ENCODE peak calls at places on chromosomes 1 and 21, in six cellular contexts. One of them, this sample, is unnamed.

GRCh38 chr1:64171797-64172281 is 31.6 kb upstream of the UBE2U start:
- DNase-seq in HepG2: no peak
- DNase-seq in endodermal cell: no peak
- DNase-seq in WTC11: no peak
- DNase-seq in fibroblast of lung: peak
- DNase-seq in A549: peak
- DNase-seq in this sample: no peak

GRCh38 chr1:226882631-226883409 is 12.4 kb downstream of the PSEN2 start:
- DNase-seq in fibroblast of lung: peak
- DNase-seq in A549: no peak
- DNase-seq in HepG2: no peak
- DNase-seq in WTC11: no peak
- DNase-seq in endodermal cell: peak
- DNase-seq in this sample: no peak

GRCh38 chr1:103267271-103267670 is 158.9 kb upstream of the COL11A1 start:
- DNase-seq in WTC11: no peak
- DNase-seq in fibroblast of lung: peak
- DNase-seq in endodermal cell: no peak
- DNase-seq in A549: no peak
- DNase-seq in HepG2: no peak
- DNase-seq in this sample: no peak

GRCh38 chr1:230337266-230337665 is 88.9 kb downstream of the PGBD5 start:
- DNase-seq in A549: no peak
- DNase-seq in fibroblast of lung: no peak
- DNase-seq in HepG2: no peak
- DNase-seq in WTC11: no peak
- DNase-seq in endodermal cell: no peak
- DNase-seq in this sample: no peak

GRCh38 chr1:94050675-94051074 is 70.3 kb downstream of the ABCA4 start:
- DNase-seq in A549: no peak
- DNase-seq in fibroblast of lung: no peak
- DNase-seq in endodermal cell: no peak
- DNase-seq in HepG2: no peak
- DNase-seq in WTC11: no peak
- DNase-seq in this sample: no peak

GRCh38 chr1:201896951-201897391 is 8.3 kb downstream of the SHISA4 start:
- DNase-seq in fibroblast of lung: peak
- DNase-seq in endodermal cell: no peak
- DNase-seq in WTC11: no peak
- DNase-seq in HepG2: no peak
- DNase-seq in A549: peak
- DNase-seq in this sample: no peak

GRCh38 chr1:184513966-184514365 is 127.1 kb downstream of the C1orf21 start:
- DNase-seq in endodermal cell: no peak
- DNase-seq in HepG2: no peak
- DNase-seq in WTC11: no peak
- DNase-seq in fibroblast of lung: peak
- DNase-seq in A549: peak
- DNase-seq in this sample: no peak

GRCh38 chr21:25826652-25827051 is 91.9 kb downstream of the GABPA start:
- DNase-seq in fibroblast of lung: no peak
- DNase-seq in HepG2: no peak
- DNase-seq in endodermal cell: no peak
- DNase-seq in A549: no peak
- DNase-seq in WTC11: no peak
- DNase-seq in this sample: no peak

GRCh38 chr1:80217377-80217986 is 1211.0 kb upstream of the ADGRL4 start:
- DNase-seq in endodermal cell: peak
- DNase-seq in fibroblast of lung: peak
- DNase-seq in HepG2: peak
- DNase-seq in WTC11: no peak
- DNase-seq in A549: peak
- DNase-seq in this sample: no peak

GRCh38 chr1:4964634-4965345 is 310.4 kb downstream of the AJAP1 start:
- DNase-seq in WTC11: no peak
- DNase-seq in A549: no peak
- DNase-seq in endodermal cell: peak
- DNase-seq in HepG2: no peak
- DNase-seq in fibroblast of lung: no peak
- DNase-seq in this sample: no peak

GRCh38 chr1:24294228-24294672 is 24.9 kb upstream of the GRHL3 start:
- DNase-seq in A549: peak
- DNase-seq in WTC11: no peak
- DNase-seq in fibroblast of lung: peak
- DNase-seq in endodermal cell: peak
- DNase-seq in HepG2: no peak
- DNase-seq in this sample: no peak

GRCh38 chr1:171488190-171488929 is 3.0 kb downstream of the PRRC2C start:
- DNase-seq in endodermal cell: no peak
- DNase-seq in A549: no peak
- DNase-seq in WTC11: no peak
- DNase-seq in fibroblast of lung: peak
- DNase-seq in HepG2: no peak
- DNase-seq in this sample: no peak

GRCh38 chr1:101697057-101697456 is 299.7 kb downstream of the OLFM3 start:
- DNase-seq in HepG2: no peak
- DNase-seq in A549: no peak
- DNase-seq in WTC11: no peak
- DNase-seq in endodermal cell: no peak
- DNase-seq in fibroblast of lung: no peak
- DNase-seq in this sample: no peak

GRCh38 chr1:244846653-244847052 is 11.2 kb downstream of the COX20 start:
- DNase-seq in A549: no peak
- DNase-seq in HepG2: no peak
- DNase-seq in fibroblast of lung: no peak
- DNase-seq in WTC11: no peak
- DNase-seq in endodermal cell: no peak
- DNase-seq in this sample: no peak

GRCh38 chr1:22825790-22826189 is 115.2 kb downstream of the EPHB2 start:
- DNase-seq in A549: no peak
- DNase-seq in endodermal cell: no peak
- DNase-seq in WTC11: no peak
- DNase-seq in fibroblast of lung: peak
- DNase-seq in HepG2: no peak
- DNase-seq in this sample: no peak

GRCh38 chr1:87200875-87201638 is 127.6 kb upstream of the LMO4 start:
- DNase-seq in HepG2: no peak
- DNase-seq in A549: no peak
- DNase-seq in fibroblast of lung: no peak
- DNase-seq in endodermal cell: peak
- DNase-seq in WTC11: peak
- DNase-seq in this sample: no peak

GRCh38 chr1:81551942-81552341 is 248.8 kb upstream of the ADGRL2 start:
- DNase-seq in WTC11: no peak
- DNase-seq in A549: no peak
- DNase-seq in HepG2: no peak
- DNase-seq in fibroblast of lung: peak
- DNase-seq in endodermal cell: no peak
- DNase-seq in this sample: no peak

GRCh38 chr21:41780337-41781046 is 13.6 kb upstream of the RIPK4 start:
- DNase-seq in A549: no peak
- DNase-seq in fibroblast of lung: no peak
- DNase-seq in endodermal cell: no peak
- DNase-seq in WTC11: no peak
- DNase-seq in HepG2: no peak
- DNase-seq in this sample: no peak

GRCh38 chr1:17167041-17167782 is 37.7 kb upstream of the PADI1 start:
- DNase-seq in fibroblast of lung: peak
- DNase-seq in endodermal cell: peak
- DNase-seq in HepG2: no peak
- DNase-seq in WTC11: no peak
- DNase-seq in A549: peak
- DNase-seq in this sample: no peak

GRCh38 chr1:90876098-90876497 is 145.7 kb downstream of the ZNF644 start:
- DNase-seq in WTC11: no peak
- DNase-seq in HepG2: no peak
- DNase-seq in fibroblast of lung: no peak
- DNase-seq in A549: no peak
- DNase-seq in endodermal cell: no peak
- DNase-seq in this sample: no peak

GRCh38 chr1:223188618-223189356 is 45.7 kb upstream of the TLR5 start:
- DNase-seq in A549: no peak
- DNase-seq in WTC11: no peak
- DNase-seq in endodermal cell: peak
- DNase-seq in HepG2: no peak
- DNase-seq in fibroblast of lung: no peak
- DNase-seq in this sample: no peak

GRCh38 chr1:59412705-59413326 is 115.9 kb downstream of the FGGY start:
- DNase-seq in fibroblast of lung: no peak
- DNase-seq in endodermal cell: no peak
- DNase-seq in A549: no peak
- DNase-seq in HepG2: no peak
- DNase-seq in WTC11: no peak
- DNase-seq in this sample: no peak

GRCh38 chr1:10033359-10033845 is 644 bp downstream of the UBE4B start:
- DNase-seq in endodermal cell: peak
- DNase-seq in WTC11: peak
- DNase-seq in fibroblast of lung: peak
- DNase-seq in A549: peak
- DNase-seq in HepG2: peak
- DNase-seq in this sample: peak

GRCh38 chr1:181554465-181554864 is 71.1 kb downstream of the CACNA1E start:
- DNase-seq in WTC11: no peak
- DNase-seq in HepG2: no peak
- DNase-seq in fibroblast of lung: no peak
- DNase-seq in endodermal cell: no peak
- DNase-seq in A549: no peak
- DNase-seq in this sample: no peak

GRCh38 chr1:154502066-154502741 is at the start of the genes SHE and TDRD10:
- DNase-seq in WTC11: peak
- DNase-seq in HepG2: no peak
- DNase-seq in A549: no peak
- DNase-seq in endodermal cell: peak
- DNase-seq in fibroblast of lung: no peak
- DNase-seq in this sample: peak

GRCh38 chr1:172917972-172918371 is 132.8 kb downstream of the TNFSF18 start:
- DNase-seq in A549: peak
- DNase-seq in endodermal cell: no peak
- DNase-seq in fibroblast of lung: peak
- DNase-seq in WTC11: no peak
- DNase-seq in HepG2: peak
- DNase-seq in this sample: no peak

GRCh38 chr1:246203180-246203579 is 303.9 kb downstream of the SMYD3 start:
- DNase-seq in WTC11: no peak
- DNase-seq in A549: no peak
- DNase-seq in fibroblast of lung: no peak
- DNase-seq in HepG2: no peak
- DNase-seq in endodermal cell: no peak
- DNase-seq in this sample: no peak

GRCh38 chr1:119279441-119280415 is 88.9 kb upstream of the HAO2 start:
- DNase-seq in A549: peak
- DNase-seq in endodermal cell: no peak
- DNase-seq in WTC11: no peak
- DNase-seq in HepG2: peak
- DNase-seq in fibroblast of lung: peak
- DNase-seq in this sample: no peak

GRCh38 chr1:67618285-67619018 is 66.5 kb upstream of the GADD45A start:
- DNase-seq in fibroblast of lung: peak
- DNase-seq in endodermal cell: no peak
- DNase-seq in WTC11: no peak
- DNase-seq in A549: peak
- DNase-seq in HepG2: no peak
- DNase-seq in this sample: no peak

GRCh38 chr1:244030481-244031040 is 20.5 kb upstream of the ZBTB18 start:
- DNase-seq in WTC11: no peak
- DNase-seq in fibroblast of lung: peak
- DNase-seq in HepG2: no peak
- DNase-seq in endodermal cell: no peak
- DNase-seq in A549: no peak
- DNase-seq in this sample: no peak

GRCh38 chr1:46735708-46736324 is 16.9 kb upstream of the EFCAB14 start:
- DNase-seq in A549: peak
- DNase-seq in endodermal cell: peak
- DNase-seq in HepG2: peak
- DNase-seq in WTC11: peak
- DNase-seq in fibroblast of lung: peak
- DNase-seq in this sample: no peak
- TF ChIP-seq CTCF in A549: no peak
- TF ChIP-seq CTCF in endodermal cell: peak
- TF ChIP-seq CTCF in HepG2: peak
- TF ChIP-seq CTCF in WTC11: no peak
- TF ChIP-seq CTCF in fibroblast of lung: peak
- TF ChIP-seq CTCF in this sample: no peak

GRCh38 chr1:165945911-165946310 is 118.5 kb downstream of the UCK2 start:
- DNase-seq in WTC11: no peak
- DNase-seq in HepG2: no peak
- DNase-seq in fibroblast of lung: no peak
- DNase-seq in endodermal cell: no peak
- DNase-seq in A549: no peak
- DNase-seq in this sample: no peak

GRCh38 chr1:165941531-165941930 is 114.1 kb downstream of the UCK2 start:
- DNase-seq in A549: no peak
- DNase-seq in endodermal cell: no peak
- DNase-seq in HepG2: no peak
- DNase-seq in fibroblast of lung: no peak
- DNase-seq in WTC11: no peak
- DNase-seq in this sample: no peak

GRCh38 chr1:165942062-165942461 is 114.6 kb downstream of the UCK2 start:
- DNase-seq in HepG2: no peak
- DNase-seq in A549: no peak
- DNase-seq in WTC11: no peak
- DNase-seq in endodermal cell: no peak
- DNase-seq in fibroblast of lung: no peak
- DNase-seq in this sample: no peak

GRCh38 chr1:165938844-165939243 is 111.4 kb downstream of the UCK2 start:
- DNase-seq in WTC11: no peak
- DNase-seq in fibroblast of lung: no peak
- DNase-seq in A549: no peak
- DNase-seq in endodermal cell: no peak
- DNase-seq in HepG2: no peak
- DNase-seq in this sample: no peak

GRCh38 chr1:165943198-165943597 is 115.8 kb downstream of the UCK2 start:
- DNase-seq in endodermal cell: peak
- DNase-seq in WTC11: no peak
- DNase-seq in A549: peak
- DNase-seq in fibroblast of lung: no peak
- DNase-seq in HepG2: no peak
- DNase-seq in this sample: no peak
- TF ChIP-seq CTCF in endodermal cell: peak
- TF ChIP-seq CTCF in WTC11: no peak
- TF ChIP-seq CTCF in A549: no peak
- TF ChIP-seq CTCF in fibroblast of lung: no peak
- TF ChIP-seq CTCF in HepG2: no peak
- TF ChIP-seq CTCF in this sample: no peak

GRCh38 chr1:156145622-156146005 is 7.8 kb upstream of the SEMA4A start:
- DNase-seq in fibroblast of lung: no peak
- DNase-seq in HepG2: no peak
- DNase-seq in A549: no peak
- DNase-seq in endodermal cell: no peak
- DNase-seq in WTC11: no peak
- DNase-seq in this sample: no peak
- TF ChIP-seq CTCF in fibroblast of lung: no peak
- TF ChIP-seq CTCF in HepG2: no peak
- TF ChIP-seq CTCF in A549: no peak
- TF ChIP-seq CTCF in endodermal cell: no peak
- TF ChIP-seq CTCF in WTC11: no peak
- TF ChIP-seq CTCF in this sample: no peak

GRCh38 chr1:33137800-33138199 is 44.0 kb downstream of the TRIM62 start:
- DNase-seq in HepG2: peak
- DNase-seq in fibroblast of lung: peak
- DNase-seq in A549: no peak
- DNase-seq in endodermal cell: peak
- DNase-seq in WTC11: peak
- DNase-seq in this sample: peak
- TF ChIP-seq CTCF in HepG2: peak
- TF ChIP-seq CTCF in fibroblast of lung: peak
- TF ChIP-seq CTCF in A549: no peak
- TF ChIP-seq CTCF in endodermal cell: peak
- TF ChIP-seq CTCF in WTC11: peak
- TF ChIP-seq CTCF in this sample: peak

GRCh38 chr1:220908757-220909156 is 29.5 kb downstream of the HLX start:
- DNase-seq in WTC11: no peak
- DNase-seq in HepG2: no peak
- DNase-seq in A549: peak
- DNase-seq in fibroblast of lung: no peak
- DNase-seq in endodermal cell: no peak
- DNase-seq in this sample: no peak
- TF ChIP-seq CTCF in WTC11: no peak
- TF ChIP-seq CTCF in HepG2: peak
- TF ChIP-seq CTCF in A549: peak
- TF ChIP-seq CTCF in fibroblast of lung: peak
- TF ChIP-seq CTCF in endodermal cell: peak
- TF ChIP-seq CTCF in this sample: peak